ENCODE peak calls at places on chromosomes 12 and 14, in ten cellular contexts. Q is endothelial cell; V is brain microvascular endothelial cell; D is midbrain; P is epithelial cell of esophagus; M is HL-60; T is spleen; I is T-helper 17 cell; A is CD8-positive, alpha-beta memory T cell; E is right cardiac atrium. C is an unnamed sample.

GRCh38 chr12:69510176-69510827 is 40.1 kb downstream of the FRS2 start:
- DNase-seq in Q (no peak), V (no peak), D (no peak), P (no peak), M (no peak), T (no peak), I (no peak), A (no peak), E (no peak), C (no peak)

GRCh38 chr14:59482471-59483331 is 1.5 kb downstream of the L3HYPDH start:
- DNase-seq in Q (no peak), V (peak), D (peak), P (peak), M (no peak), T (no peak), I (no peak), A (no peak), E (peak), C (no peak)

GRCh38 chr14:59464651-59465569 is at the start of gene GPR135:
- DNase-seq in Q (peak), V (no peak), D (peak), P (peak), M (no peak), T (peak), I (peak), A (peak), E (peak), C (peak)

GRCh38 chr12:56763753-56764657 is 881 bp downstream of the HSD17B6 start:
- DNase-seq in Q (no peak), V (no peak), D (no peak), P (peak), M (no peak), T (no peak), I (no peak), A (no peak), E (no peak), C (no peak)

GRCh38 chr14:21149641-21150367 is 6.1 kb downstream of the OR5AU1 start:
- DNase-seq in Q (no peak), V (no peak), D (no peak), P (no peak), M (no peak), T (no peak), I (no peak), A (no peak), E (no peak), C (no peak)

GRCh38 chr12:27018071-27018470 is 3.9 kb upstream of the TM7SF3 start:
- DNase-seq in Q (no peak), V (no peak), D (no peak), P (peak), M (no peak), T (no peak), I (no peak), A (no peak), E (no peak), C (no peak)

GRCh38 chr12:66048843-66049537 is 81.6 kb downstream of the LLPH start:
- DNase-seq in Q (no peak), V (no peak), D (no peak), P (peak), M (no peak), T (no peak), I (no peak), A (no peak), E (no peak), C (no peak)

GRCh38 chr12:95100264-95101190 is 27.1 kb upstream of the NR2C1 start:
- DNase-seq in Q (no peak), V (no peak), D (no peak), P (no peak), M (no peak), T (no peak), I (no peak), A (no peak), E (no peak), C (no peak)

GRCh38 chr14:105526781-105527380 is 498 bp downstream of the TMEM121 start:
- DNase-seq in Q (no peak), V (no peak), D (no peak), P (no peak), M (no peak), T (peak), I (no peak), A (no peak), E (peak), C (no peak)

GRCh38 chr12:116697305-116698130 is 40.4 kb downstream of the SPRING1 start:
- DNase-seq in Q (peak), V (no peak), D (no peak), P (peak), M (no peak), T (no peak), I (no peak), A (no peak), E (peak), C (no peak)

GRCh38 chr14:38256358-38256840 is 506 bp upstream of the CLEC14A start:
- DNase-seq in Q (peak), V (peak), D (no peak), P (no peak), M (no peak), T (no peak), I (no peak), A (no peak), E (peak), C (no peak)

GRCh38 chr12:118495296-118495695 is 118.9 kb downstream of the SUDS3 start:
- DNase-seq in Q (no peak), V (no peak), D (no peak), P (peak), M (no peak), T (no peak), I (no peak), A (no peak), E (no peak), C (no peak)

GRCh38 chr14:22556021-22556989 is 32.7 kb downstream of the DAD1 start:
- DNase-seq in Q (no peak), V (peak), D (no peak), P (peak), M (peak), T (peak), I (peak), A (peak), E (peak), C (peak)

GRCh38 chr12:76967181-76967885 is 88.5 kb upstream of the CSRP2 start:
- DNase-seq in Q (peak), V (no peak), D (no peak), P (peak), M (no peak), T (no peak), I (no peak), A (no peak), E (no peak), C (no peak)

GRCh38 chr12:75889214-75889613 is 142.4 kb downstream of the PHLDA1 start:
- DNase-seq in Q (no peak), V (no peak), D (peak), P (no peak), M (no peak), T (no peak), I (no peak), A (no peak), E (no peak), C (no peak)

GRCh38 chr14:42421377-42422078 is 814.9 kb downstream of the LRFN5 start:
- DNase-seq in Q (no peak), V (no peak), D (no peak), P (peak), M (no peak), T (no peak), I (no peak), A (no peak), E (no peak), C (no peak)

GRCh38 chr12:13947237-13947945 is 34.0 kb downstream of the GRIN2B start:
- DNase-seq in Q (no peak), V (no peak), D (no peak), P (peak), M (no peak), T (no peak), I (no peak), A (no peak), E (no peak), C (no peak)

GRCh38 chr12:81297606-81298005 is 219.7 kb downstream of the ACSS3 start:
- DNase-seq in Q (no peak), V (no peak), D (no peak), P (no peak), M (no peak), T (no peak), I (no peak), A (no peak), E (no peak), C (no peak)

GRCh38 chr14:105536691-105537579 is 10.6 kb downstream of the TMEM121 start:
- DNase-seq in Q (no peak), V (no peak), D (no peak), P (no peak), M (no peak), T (no peak), I (no peak), A (no peak), E (no peak), C (no peak)

GRCh38 chr14:60092516-60092915 is 793 bp downstream of the PCNX4 start:
- DNase-seq in Q (peak), V (peak), D (peak), P (peak), M (no peak), T (no peak), I (no peak), A (no peak), E (no peak), C (no peak)

GRCh38 chr12:79934309-79935020 is 432 bp downstream of the PPP1R12A start:
- DNase-seq in Q (peak), V (peak), D (peak), P (no peak), M (no peak), T (peak), I (peak), A (peak), E (peak), C (no peak)

GRCh38 chr14:54221432-54221803 is 175.4 kb upstream of the CDKN3 start:
- DNase-seq in Q (no peak), V (no peak), D (no peak), P (no peak), M (no peak), T (no peak), I (no peak), A (no peak), E (no peak), C (no peak)

GRCh38 chr12:66063976-66064375 is 66.6 kb downstream of the LLPH start:
- DNase-seq in Q (no peak), V (no peak), D (no peak), P (no peak), M (no peak), T (no peak), I (no peak), A (no peak), E (no peak), C (no peak)

GRCh38 chr12:22064968-22065367 is 18.9 kb downstream of the CMAS start:
- DNase-seq in Q (no peak), V (no peak), D (no peak), P (no peak), M (no peak), T (no peak), I (no peak), A (no peak), E (no peak), C (no peak)

GRCh38 chr14:68986926-68987652 is 8.0 kb upstream of the ACTN1 start:
- DNase-seq in Q (no peak), V (no peak), D (no peak), P (peak), M (no peak), T (no peak), I (no peak), A (no peak), E (no peak), C (no peak)

GRCh38 chr14:53927171-53927570 is 29.5 kb downstream of the BMP4 start:
- DNase-seq in Q (no peak), V (peak), D (no peak), P (no peak), M (no peak), T (no peak), I (no peak), A (no peak), E (no peak), C (no peak)

GRCh38 chr14:20658246-20658645 is 16.8 kb upstream of the OR6S1 start:
- DNase-seq in Q (no peak), V (no peak), D (no peak), P (no peak), M (no peak), T (peak), I (no peak), A (no peak), E (no peak), C (no peak)

GRCh38 chr14:51545396-51545795 is 106.3 kb upstream of the FRMD6 start:
- DNase-seq in Q (no peak), V (no peak), D (no peak), P (no peak), M (no peak), T (no peak), I (no peak), A (no peak), E (no peak), C (no peak)

GRCh38 chr12:120882055-120882555 is 22.1 kb downstream of the SPPL3 start:
- DNase-seq in Q (no peak), V (no peak), D (no peak), P (no peak), M (no peak), T (no peak), I (no peak), A (no peak), E (no peak), C (no peak)

GRCh38 chr14:60485600-60486251 is at the start of gene C14orf39:
- DNase-seq in Q (peak), V (no peak), D (no peak), P (peak), M (no peak), T (no peak), I (no peak), A (no peak), E (peak), C (no peak)

GRCh38 chr12:117125275-117125613 is 26.0 kb upstream of the TESC start:
- DNase-seq in Q (no peak), V (peak), D (no peak), P (no peak), M (no peak), T (no peak), I (no peak), A (no peak), E (no peak), C (no peak)

GRCh38 chr12:18849761-18850160 is 111.8 kb downstream of the CAPZA3 start:
- DNase-seq in Q (no peak), V (no peak), D (no peak), P (peak), M (no peak), T (no peak), I (no peak), A (no peak), E (no peak), C (no peak)

GRCh38 chr12:127964717-127965116 is 302.3 kb upstream of the TMEM132C start:
- DNase-seq in Q (no peak), V (peak), D (no peak), P (no peak), M (no peak), T (no peak), I (no peak), A (no peak), E (no peak), C (no peak)

GRCh38 chr12:48750769-48751356 is 34.4 kb upstream of the CCNT1 start:
- DNase-seq in Q (no peak), V (no peak), D (no peak), P (peak), M (no peak), T (no peak), I (no peak), A (no peak), E (no peak), C (no peak)

GRCh38 chr12:87848248-87848868 is 180.8 kb downstream of the C12orf50 start:
- DNase-seq in Q (peak), V (peak), D (peak), P (peak), M (no peak), T (no peak), I (no peak), A (no peak), E (no peak), C (no peak)

GRCh38 chr12:54217774-54218221 is 29.0 kb upstream of the SMUG1 start:
- DNase-seq in Q (peak), V (no peak), D (peak), P (peak), M (no peak), T (peak), I (no peak), A (no peak), E (peak), C (no peak)

GRCh38 chr12:29273178-29273843 is 107.7 kb downstream of the ERGIC2 start:
- DNase-seq in Q (no peak), V (no peak), D (no peak), P (no peak), M (no peak), T (no peak), I (no peak), A (no peak), E (no peak), C (no peak)

GRCh38 chr12:15563683-15564082 is 225.5 kb downstream of the EPS8 start:
- DNase-seq in Q (no peak), V (peak), D (no peak), P (peak), M (no peak), T (no peak), I (no peak), A (no peak), E (no peak), C (peak)

GRCh38 chr12:122858591-122859302 is 23.5 kb downstream of the HIP1R start:
- DNase-seq in Q (no peak), V (no peak), D (no peak), P (no peak), M (no peak), T (no peak), I (no peak), A (no peak), E (peak), C (no peak)

C was measured in CD14-positive monocyte.